ENCODE peak calls at places on chromosomes 4 and X, in seven cellular contexts. One of them, this sample, is unnamed.

GRCh38 chr4:146073517-146073916 is 102.0 kb upstream of the LSM6 start:
- DNase-seq in esophagus muscularis mucosa: no peak
- DNase-seq in M059J: no peak
- DNase-seq in GM10248: no peak
- DNase-seq in kidney epithelial cell: no peak
- DNase-seq in effector CD4-positive, alpha-beta T cell: no peak
- DNase-seq in fibroblast of pulmonary artery: no peak
- DNase-seq in this sample: peak

GRCh38 chr4:14023036-14023435 is 395.5 kb upstream of the BOD1L1 start:
- DNase-seq in M059J: peak
- DNase-seq in kidney epithelial cell: no peak
- DNase-seq in GM10248: no peak
- DNase-seq in esophagus muscularis mucosa: no peak
- DNase-seq in fibroblast of pulmonary artery: no peak
- DNase-seq in effector CD4-positive, alpha-beta T cell: no peak
- DNase-seq in this sample: no peak

GRCh38 chr4:186676531-186677158 is 47.0 kb downstream of the FAT1 start:
- DNase-seq in M059J: peak
- DNase-seq in kidney epithelial cell: peak
- DNase-seq in fibroblast of pulmonary artery: peak
- DNase-seq in effector CD4-positive, alpha-beta T cell: no peak
- DNase-seq in GM10248: no peak
- DNase-seq in esophagus muscularis mucosa: no peak
- DNase-seq in this sample: peak

GRCh38 chr4:26861434-26862186 is 969 bp downstream of the STIM2 start:
- DNase-seq in M059J: peak
- DNase-seq in esophagus muscularis mucosa: no peak
- DNase-seq in fibroblast of pulmonary artery: peak
- DNase-seq in effector CD4-positive, alpha-beta T cell: peak
- DNase-seq in kidney epithelial cell: no peak
- DNase-seq in GM10248: peak
- DNase-seq in this sample: peak

GRCh38 chr4:184316821-184317220 is 99.1 kb upstream of the ENPP6 start:
- DNase-seq in GM10248: no peak
- DNase-seq in effector CD4-positive, alpha-beta T cell: no peak
- DNase-seq in M059J: no peak
- DNase-seq in kidney epithelial cell: no peak
- DNase-seq in esophagus muscularis mucosa: peak
- DNase-seq in fibroblast of pulmonary artery: no peak
- DNase-seq in this sample: no peak

GRCh38 chr4:137705171-137705783 is 173.0 kb upstream of the PCDH18 start:
- DNase-seq in GM10248: no peak
- DNase-seq in fibroblast of pulmonary artery: peak
- DNase-seq in esophagus muscularis mucosa: no peak
- DNase-seq in M059J: peak
- DNase-seq in effector CD4-positive, alpha-beta T cell: no peak
- DNase-seq in kidney epithelial cell: peak
- DNase-seq in this sample: no peak

GRCh38 chr4:2261110-2261852 is 628 bp downstream of the MXD4 start:
- DNase-seq in esophagus muscularis mucosa: no peak
- DNase-seq in effector CD4-positive, alpha-beta T cell: peak
- DNase-seq in M059J: peak
- DNase-seq in fibroblast of pulmonary artery: peak
- DNase-seq in GM10248: peak
- DNase-seq in kidney epithelial cell: no peak
- DNase-seq in this sample: peak

GRCh38 chr4:126106658-126107057 is 791.9 kb downstream of the FAT4 start:
- DNase-seq in kidney epithelial cell: no peak
- DNase-seq in fibroblast of pulmonary artery: peak
- DNase-seq in esophagus muscularis mucosa: no peak
- DNase-seq in effector CD4-positive, alpha-beta T cell: no peak
- DNase-seq in GM10248: no peak
- DNase-seq in M059J: peak
- DNase-seq in this sample: peak

GRCh38 chr4:125388653-125389052 is 73.9 kb downstream of the FAT4 start:
- DNase-seq in kidney epithelial cell: no peak
- DNase-seq in esophagus muscularis mucosa: no peak
- DNase-seq in M059J: peak
- DNase-seq in fibroblast of pulmonary artery: peak
- DNase-seq in GM10248: no peak
- DNase-seq in effector CD4-positive, alpha-beta T cell: no peak
- DNase-seq in this sample: peak

GRCh38 chr4:183295711-183296110 is 24.4 kb downstream of the CLDN22 start:
- DNase-seq in effector CD4-positive, alpha-beta T cell: no peak
- DNase-seq in kidney epithelial cell: no peak
- DNase-seq in fibroblast of pulmonary artery: no peak
- DNase-seq in GM10248: no peak
- DNase-seq in M059J: peak
- DNase-seq in esophagus muscularis mucosa: no peak
- DNase-seq in this sample: no peak

GRCh38 chr4:175540732-175541131 is 271.3 kb downstream of the GPM6A start:
- DNase-seq in esophagus muscularis mucosa: no peak
- DNase-seq in GM10248: no peak
- DNase-seq in kidney epithelial cell: no peak
- DNase-seq in effector CD4-positive, alpha-beta T cell: no peak
- DNase-seq in fibroblast of pulmonary artery: no peak
- DNase-seq in M059J: no peak
- DNase-seq in this sample: no peak

GRCh38 chr4:173386751-173387150 is 12.2 kb downstream of the SCRG1 start:
- DNase-seq in effector CD4-positive, alpha-beta T cell: no peak
- DNase-seq in GM10248: no peak
- DNase-seq in M059J: no peak
- DNase-seq in fibroblast of pulmonary artery: no peak
- DNase-seq in esophagus muscularis mucosa: no peak
- DNase-seq in kidney epithelial cell: no peak
- DNase-seq in this sample: no peak

GRCh38 chr4:57405359-57405758 is 295.2 kb upstream of the IGFBP7 start:
- DNase-seq in fibroblast of pulmonary artery: peak
- DNase-seq in GM10248: no peak
- DNase-seq in M059J: peak
- DNase-seq in effector CD4-positive, alpha-beta T cell: no peak
- DNase-seq in kidney epithelial cell: peak
- DNase-seq in esophagus muscularis mucosa: no peak
- DNase-seq in this sample: no peak

GRCh38 chrX:129679856-129680255 is 25.1 kb upstream of the APLN start:
- DNase-seq in effector CD4-positive, alpha-beta T cell: no peak
- DNase-seq in fibroblast of pulmonary artery: no peak
- DNase-seq in kidney epithelial cell: no peak
- DNase-seq in GM10248: no peak
- DNase-seq in esophagus muscularis mucosa: no peak
- DNase-seq in M059J: peak
- DNase-seq in this sample: no peak

This sample was measured in A673.